ENCODE peak calls at places on chromosomes 4 and X, in eight cellular contexts. One of them, this sample, is unnamed.

GRCh38 chr4:7423801-7424552 is 10.8 kb downstream of the PSAPL1 start:
- DNase-seq in HAP-1: no peak
- DNase-seq in GM10248: no peak
- DNase-seq in LNCaP clone FGC: no peak
- DNase-seq in CD8-positive, alpha-beta T cell: no peak
- DNase-seq in HS-5: no peak
- DNase-seq in WTC11: no peak
- DNase-seq in iPS DF 6.9: no peak
- DNase-seq in this sample: peak

GRCh38 chr4:64465263-64465662 is 56.0 kb upstream of the TECRL start:
- DNase-seq in WTC11: no peak
- DNase-seq in LNCaP clone FGC: peak
- DNase-seq in GM10248: no peak
- DNase-seq in HAP-1: no peak
- DNase-seq in CD8-positive, alpha-beta T cell: no peak
- DNase-seq in iPS DF 6.9: no peak
- DNase-seq in HS-5: no peak
- DNase-seq in this sample: no peak

GRCh38 chrX:110089656-110090404 is 86.9 kb downstream of the TMEM164 start:
- DNase-seq in iPS DF 6.9: no peak
- DNase-seq in WTC11: no peak
- DNase-seq in HS-5: no peak
- DNase-seq in CD8-positive, alpha-beta T cell: no peak
- DNase-seq in LNCaP clone FGC: no peak
- DNase-seq in GM10248: no peak
- DNase-seq in HAP-1: no peak
- DNase-seq in this sample: no peak

GRCh38 chrX:124507276-124507675 is 160.9 kb downstream of the SH2D1A start:
- DNase-seq in HAP-1: no peak
- DNase-seq in iPS DF 6.9: no peak
- DNase-seq in LNCaP clone FGC: no peak
- DNase-seq in HS-5: peak
- DNase-seq in CD8-positive, alpha-beta T cell: no peak
- DNase-seq in WTC11: no peak
- DNase-seq in GM10248: no peak
- DNase-seq in this sample: no peak

GRCh38 chrX:120316587-120317283 is 5.5 kb upstream of the TMEM255A start:
- DNase-seq in HS-5: peak
- DNase-seq in CD8-positive, alpha-beta T cell: no peak
- DNase-seq in LNCaP clone FGC: peak
- DNase-seq in HAP-1: no peak
- DNase-seq in iPS DF 6.9: no peak
- DNase-seq in GM10248: no peak
- DNase-seq in WTC11: no peak
- DNase-seq in this sample: no peak

GRCh38 chrX:30144971-30145731 is 70.2 kb upstream of the MAGEB2 start:
- DNase-seq in WTC11: no peak
- DNase-seq in LNCaP clone FGC: no peak
- DNase-seq in GM10248: no peak
- DNase-seq in CD8-positive, alpha-beta T cell: no peak
- DNase-seq in HS-5: no peak
- DNase-seq in iPS DF 6.9: no peak
- DNase-seq in HAP-1: no peak
- DNase-seq in this sample: no peak

GRCh38 chr4:69689530-69690111 is 36.6 kb upstream of the UGT2A1 start:
- DNase-seq in iPS DF 6.9: no peak
- DNase-seq in HAP-1: no peak
- DNase-seq in GM10248: no peak
- DNase-seq in WTC11: no peak
- DNase-seq in CD8-positive, alpha-beta T cell: no peak
- DNase-seq in LNCaP clone FGC: peak
- DNase-seq in HS-5: no peak
- DNase-seq in this sample: no peak

GRCh38 chr4:74109116-74109791 is 10.3 kb upstream of the CXCL2 start:
- DNase-seq in CD8-positive, alpha-beta T cell: no peak
- DNase-seq in iPS DF 6.9: no peak
- DNase-seq in LNCaP clone FGC: no peak
- DNase-seq in WTC11: peak
- DNase-seq in GM10248: no peak
- DNase-seq in HAP-1: peak
- DNase-seq in HS-5: peak
- DNase-seq in this sample: no peak

GRCh38 chr4:128854433-128854832 is 44.9 kb downstream of the JADE1 start:
- DNase-seq in GM10248: peak
- DNase-seq in HAP-1: no peak
- DNase-seq in iPS DF 6.9: no peak
- DNase-seq in LNCaP clone FGC: no peak
- DNase-seq in WTC11: no peak
- DNase-seq in CD8-positive, alpha-beta T cell: no peak
- DNase-seq in HS-5: no peak
- DNase-seq in this sample: no peak

GRCh38 chrX:78673256-78673655 is 14.1 kb upstream of the RTL3 start:
- DNase-seq in WTC11: no peak
- DNase-seq in GM10248: no peak
- DNase-seq in HAP-1: no peak
- DNase-seq in HS-5: no peak
- DNase-seq in iPS DF 6.9: no peak
- DNase-seq in LNCaP clone FGC: no peak
- DNase-seq in CD8-positive, alpha-beta T cell: no peak
- DNase-seq in this sample: no peak

GRCh38 chrX:148333989-148334388 is 166.4 kb upstream of the AFF2 start:
- DNase-seq in iPS DF 6.9: no peak
- DNase-seq in HAP-1: no peak
- DNase-seq in WTC11: no peak
- DNase-seq in LNCaP clone FGC: no peak
- DNase-seq in HS-5: no peak
- DNase-seq in GM10248: no peak
- DNase-seq in CD8-positive, alpha-beta T cell: no peak
- DNase-seq in this sample: no peak

GRCh38 chr4:113394730-113395530 is 345.5 kb downstream of the ANK2 start:
- DNase-seq in iPS DF 6.9: peak
- DNase-seq in LNCaP clone FGC: peak
- DNase-seq in WTC11: no peak
- DNase-seq in GM10248: peak
- DNase-seq in HAP-1: peak
- DNase-seq in HS-5: peak
- DNase-seq in CD8-positive, alpha-beta T cell: peak
- DNase-seq in this sample: peak

GRCh38 chr4:15213415-15213814 is 211.1 kb downstream of the CPEB2 start:
- DNase-seq in LNCaP clone FGC: no peak
- DNase-seq in HS-5: no peak
- DNase-seq in iPS DF 6.9: no peak
- DNase-seq in GM10248: no peak
- DNase-seq in HAP-1: no peak
- DNase-seq in WTC11: no peak
- DNase-seq in CD8-positive, alpha-beta T cell: no peak
- DNase-seq in this sample: no peak

GRCh38 chr4:140281828-140282227 is 91.6 kb upstream of the SCOC start:
- DNase-seq in GM10248: no peak
- DNase-seq in LNCaP clone FGC: no peak
- DNase-seq in CD8-positive, alpha-beta T cell: no peak
- DNase-seq in WTC11: no peak
- DNase-seq in iPS DF 6.9: no peak
- DNase-seq in HAP-1: no peak
- DNase-seq in HS-5: no peak
- DNase-seq in this sample: no peak

GRCh38 chrX:7233632-7234406 is 85.9 kb upstream of the PUDP start:
- DNase-seq in HAP-1: no peak
- DNase-seq in WTC11: no peak
- DNase-seq in HS-5: no peak
- DNase-seq in iPS DF 6.9: no peak
- DNase-seq in CD8-positive, alpha-beta T cell: no peak
- DNase-seq in GM10248: no peak
- DNase-seq in LNCaP clone FGC: no peak
- DNase-seq in this sample: no peak

GRCh38 chr4:54233128-54233696 is 4.1 kb downstream of the PDGFRA start:
- DNase-seq in iPS DF 6.9: no peak
- DNase-seq in WTC11: peak
- DNase-seq in GM10248: peak
- DNase-seq in HAP-1: peak
- DNase-seq in HS-5: no peak
- DNase-seq in CD8-positive, alpha-beta T cell: peak
- DNase-seq in LNCaP clone FGC: peak
- DNase-seq in this sample: peak

GRCh38 chr4:54482529-54482961 is 175.2 kb upstream of the KIT start:
- DNase-seq in CD8-positive, alpha-beta T cell: no peak
- DNase-seq in iPS DF 6.9: no peak
- DNase-seq in HS-5: no peak
- DNase-seq in GM10248: no peak
- DNase-seq in HAP-1: no peak
- DNase-seq in LNCaP clone FGC: no peak
- DNase-seq in WTC11: no peak
- DNase-seq in this sample: no peak